ENCODE peak calls at places on chromosomes 12 and 14, in six cellular contexts. U, V, W, Z, C and K are unnamed samples.
A peak's percentile ranks its signal among the peaks of the same experiment; 100 is the strongest.

GRCh38 chr14:93970967-93971634 is 5.3 kb downstream of the ASB2 start:
- DNase-seq in W (no peak), V (no peak), Z (no peak), C (peak; percentile 50), U (no peak), K (no peak)

GRCh38 chr12:68481181-68481941 is 129.3 kb upstream of the RAP1B start:
- DNase-seq in W (no peak), Z (no peak), C (no peak), V (no peak), U (no peak), K (no peak)

GRCh38 chr14:78238141-78238540 is 68.0 kb downstream of the NRXN3 start:
- DNase-seq in W (no peak), U (no peak), C (no peak), V (no peak), Z (no peak), K (no peak)

GRCh38 chr12:88985011-88985410 is 367.3 kb downstream of the DUSP6 start:
- DNase-seq in U (no peak), V (no peak), W (no peak), C (no peak), Z (no peak), K (no peak)

GRCh38 chr12:4439736-4440135 is 5.9 kb downstream of the FGF6 start:
- DNase-seq in Z (no peak), U (no peak), C (no peak), V (no peak), W (no peak), K (no peak)

GRCh38 chr12:8813963-8814362 is 8.5 kb upstream of the A2ML1 start:
- DNase-seq in V (no peak), C (no peak), W (no peak), Z (no peak), U (no peak), K (no peak)

GRCh38 chr12:111636209-111636928 is 37.3 kb upstream of the ATXN2 start:
- DNase-seq in W (no peak), Z (peak; percentile 47), V (no peak), U (no peak), C (peak; percentile 28), K (peak; percentile 55)

GRCh38 chr14:28773917-28774691 is 7.5 kb downstream of the FOXG1 start:
- DNase-seq in C (no peak), W (no peak), V (no peak), Z (no peak), U (no peak), K (no peak)

GRCh38 chr12:26233620-26234019 is 38.2 kb downstream of the SSPN start:
- DNase-seq in V (no peak), W (no peak), C (no peak), U (no peak), Z (no peak), K (no peak)

GRCh38 chr14:41505491-41505890 is 101.2 kb upstream of the LRFN5 start:
- DNase-seq in Z (no peak), V (no peak), W (no peak), U (no peak), C (no peak), K (no peak)

GRCh38 chr12:128266559-128267245 is at the start of gene TMEM132C:
- DNase-seq in W (no peak), V (no peak), U (no peak), C (no peak), Z (no peak), K (no peak)

GRCh38 chr14:60956202-60956601 is 24.7 kb downstream of the TRMT5 start:
- DNase-seq in V (no peak), Z (no peak), U (no peak), C (no peak), W (no peak), K (no peak)

GRCh38 chr12:109962388-109962787 is 33.8 kb downstream of the GIT2 start:
- DNase-seq in U (no peak), C (no peak), V (no peak), Z (no peak), W (no peak), K (no peak)

GRCh38 chr12:28611115-28611435 is 420.8 kb downstream of the CCDC91 start:
- DNase-seq in W (peak; percentile 91), V (no peak), Z (no peak), U (no peak), C (no peak), K (no peak)

GRCh38 chr12:16437281-16437816 is 89.9 kb downstream of the MGST1 start:
- DNase-seq in U (no peak), C (no peak), W (no peak), V (no peak), Z (no peak), K (no peak)

GRCh38 chr12:47990351-47991105 is 13.7 kb downstream of the COL2A1 start:
- DNase-seq in W (no peak), U (no peak), V (peak; percentile 82), Z (no peak), C (no peak), K (no peak)

GRCh38 chr12:38547586-38547985 is 231.0 kb downstream of the ALG10B start:
- DNase-seq in Z (no peak), V (no peak), C (no peak), W (peak; percentile 68), U (no peak), K (no peak)

GRCh38 chr12:76643438-76643837 is 83.9 kb upstream of the OSBPL8 start:
- DNase-seq in V (no peak), U (no peak), C (no peak), W (peak; percentile 65), Z (no peak), K (no peak)

GRCh38 chr12:19712041-19712440 is 272.7 kb downstream of the AEBP2 start:
- DNase-seq in C (no peak), W (peak; percentile 66), U (peak; percentile 22), V (no peak), Z (no peak), K (no peak)

GRCh38 chr12:57864811-57865751 is 18.6 kb upstream of the CTDSP2 start:
- DNase-seq in C (peak; percentile 75), W (peak; percentile 77), V (peak; percentile 20), Z (peak; percentile 84), U (peak; percentile 89), K (peak; percentile 67)

GRCh38 chr14:92121207-92121669 is 268 bp downstream of the NDUFB1 start:
- DNase-seq in C (peak; percentile 39), Z (peak; percentile 64), V (no peak), W (peak; percentile 12), U (no peak), K (peak; percentile 23)

GRCh38 chr14:22314183-22314820 is 274.7 kb downstream of the DAD1 start:
- DNase-seq in V (peak; percentile 25), C (no peak), U (peak; percentile 46), W (peak; percentile 88), Z (no peak), K (peak; percentile 54)
- H3K4me1 ChIP-seq in V (no peaks in the 10 kb centered on the region), C (no peaks in the 10 kb centered on the region), U (no peaks in the 10 kb centered on the region), W (peaks cover 29% of the 10 kb centered on the region), Z (no peaks in the 10 kb centered on the region), K (no peaks in the 10 kb centered on the region)

GRCh38 chr12:664075-664778 is 982 bp upstream of the NINJ2 start:
- DNase-seq in Z (no peak), C (no peak), W (no peak), U (no peak), V (no peak), K (no peak)
- H3K4me1 ChIP-seq in Z (peaks cover 30% of the 10 kb centered on the region), C (peaks cover 25% of the 10 kb centered on the region), W (peaks cover 10% of the 10 kb centered on the region), U (peaks cover 14% of the 10 kb centered on the region), V (peaks cover 5% of the 10 kb centered on the region), K (no peaks in the 10 kb centered on the region)

GRCh38 chr14:101458536-101459391 is 102.5 kb upstream of the DIO3 start:
- DNase-seq in V (no peak), Z (no peak), W (peak; percentile 25), C (peak; percentile 17), U (no peak), K (no peak)
- H3K4me1 ChIP-seq in V (no peaks in the 10 kb centered on the region), Z (peaks cover 14% of the 10 kb centered on the region), W (peaks cover 24% of the 10 kb centered on the region), C (peaks cover 13% of the 10 kb centered on the region), U (peaks cover 14% of the 10 kb centered on the region), K (no peaks in the 10 kb centered on the region)

GRCh38 chr12:54024127-54024526 is 4.1 kb upstream of the HOXC6 start:
- DNase-seq in C (no peak), W (no peak), Z (no peak), U (no peak), V (no peak), K (no peak)
- H3K4me1 ChIP-seq in C (peaks cover 20% of the 10 kb centered on the region), W (peaks cover 10% of the 10 kb centered on the region), Z (peaks cover 10% of the 10 kb centered on the region), U (peaks cover 40% of the 10 kb centered on the region), V (no peaks in the 10 kb centered on the region), K (peaks cover 28% of the 10 kb centered on the region)

DNA sequence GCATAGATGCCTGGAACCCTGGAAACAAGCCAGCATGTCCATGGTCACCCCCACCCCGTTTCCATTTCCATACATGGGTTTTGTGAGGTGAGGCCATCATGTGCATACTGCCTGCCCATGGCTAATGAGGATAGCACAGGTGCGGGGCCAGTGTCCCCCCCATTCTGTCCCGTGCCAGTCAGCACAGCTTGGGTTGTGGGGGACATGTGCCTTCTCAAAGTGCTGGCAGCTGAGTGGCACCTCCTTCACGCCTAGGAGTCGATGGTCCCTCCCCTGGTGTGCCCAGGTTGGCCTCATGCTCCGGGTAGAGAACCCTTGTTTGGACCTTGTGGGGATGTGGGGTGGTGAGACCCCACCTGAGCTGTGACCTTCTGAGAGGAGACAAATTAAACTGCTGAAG is 7.2 kb downstream of the YY1 start:
- DNase-seq in Z (no peak), U (no peak), V (no peak), W (no peak), C (no peak), K (no peak)
- H3K4me1 ChIP-seq in Z (peaks cover 68% of the 10 kb centered on the region), U (peaks cover 53% of the 10 kb centered on the region), V (peaks cover 38% of the 10 kb centered on the region), W (peaks cover 22% of the 10 kb centered on the region), C (peaks cover 97% of the 10 kb centered on the region), K (no peaks in the 10 kb centered on the region)

GRCh38 chr14:103064978-103065377 is 7.6 kb upstream of the CDC42BPB start:
- DNase-seq in W (no peak), C (no peak), Z (no peak), V (no peak), U (no peak), K (no peak)

GRCh38 chr14:103065861-103066260 is 8.5 kb upstream of the CDC42BPB start:
- DNase-seq in V (no peak), C (no peak), Z (no peak), U (no peak), W (no peak), K (no peak)

GRCh38 chr14:103067231-103067954 is 10.0 kb upstream of the CDC42BPB start:
- DNase-seq in U (no peak), W (peak; percentile 83), Z (no peak), C (no peak), V (no peak), K (peak; percentile 37)

GRCh38 chr14:103064436-103064835 is 7.1 kb upstream of the CDC42BPB start:
- DNase-seq in V (no peak), W (no peak), U (no peak), C (no peak), Z (no peak), K (no peak)

GRCh38 chr14:103066399-103066798 is 9.1 kb upstream of the CDC42BPB start:
- DNase-seq in C (no peak), W (peak; percentile 24), U (no peak), V (no peak), Z (no peak), K (no peak)
- H3K4me1 ChIP-seq in C (peaks cover 33% of the 10 kb centered on the region), W (peaks cover 29% of the 10 kb centered on the region), U (peaks cover 67% of the 10 kb centered on the region), V (no peaks in the 10 kb centered on the region), Z (peaks cover 14% of the 10 kb centered on the region), K (peaks cover 30% of the 10 kb centered on the region)

DNA sequence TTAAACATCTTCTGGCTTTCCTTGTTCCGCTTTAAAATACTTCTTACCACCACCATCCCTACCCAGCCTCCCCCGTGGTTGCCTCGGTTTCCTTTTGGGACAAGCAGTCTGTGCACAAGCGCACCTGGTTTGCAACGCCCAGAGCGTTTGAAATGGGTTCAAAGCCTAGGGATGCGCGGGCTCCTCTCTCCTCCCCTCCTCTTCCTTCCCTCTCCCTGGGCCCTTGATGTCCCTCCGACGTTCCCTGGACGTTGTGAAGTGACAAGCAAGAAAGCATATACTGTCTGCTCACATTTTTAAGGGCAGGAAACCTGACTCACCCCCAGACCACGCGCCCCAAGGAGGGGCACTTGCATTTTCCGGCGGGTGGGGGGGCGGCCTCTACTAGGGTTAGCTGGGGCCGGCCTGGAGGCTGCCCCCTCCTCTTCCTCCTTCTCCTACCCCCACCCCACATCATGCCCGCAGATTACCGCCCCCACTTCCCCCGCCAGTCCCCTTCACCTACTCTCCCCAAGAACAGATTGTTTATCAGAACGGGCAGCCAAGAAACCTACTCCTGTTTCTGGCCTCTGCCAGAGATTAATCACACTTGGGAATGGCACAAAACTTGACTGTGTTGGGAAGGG is 9.5 kb upstream of the IRF2BPL start:
- DNase-seq in U (no peak), C (no peak), W (peak; percentile 94), V (peak; percentile 79), Z (no peak), K (no peak)
- H3K4me1 ChIP-seq in U (peaks cover 73% of the 10 kb centered on the region), C (peaks cover 97% of the 10 kb centered on the region), W (peaks cover 88% of the 10 kb centered on the region), V (peaks cover 79% of the 10 kb centered on the region), Z (peaks cover 57% of the 10 kb centered on the region), K (peaks cover 7% of the 10 kb centered on the region)